ENCODE peak calls at places on chromosomes 11 and 22, in five cellular contexts. V is GM12878, D is SK-N-SH, N is HepG2, G is K562. W is an unnamed sample.
A peak's percentile ranks its signal among the peaks of the same experiment; 100 is the strongest.

GRCh38 chr11:64230209-64230984 is at the start of gene DNAJC4:
- DNase-seq in D (peak; percentile 93), N (peak; percentile 96), G (peak; percentile 76), V (peak; percentile 62), W (peak; percentile 93)

GRCh38 chr11:120606116-120607010 is 94.8 kb downstream of the GRIK4 start:
- DNase-seq in D (no peak), G (no peak), N (no peak), V (no peak), W (no peak)

GRCh38 chr11:130124096-130124495 is 35.5 kb upstream of the ST14 start:
- DNase-seq in N (peak; percentile 97), G (no peak), D (no peak), V (no peak), W (peak; percentile 98)

GRCh38 chr22:23233084-23233501 is 52.8 kb downstream of the BCR start:
- DNase-seq in N (no peak), G (peak; percentile 64), D (peak; percentile 57), V (no peak), W (no peak)

GRCh38 chr11:1772270-1773130 is 8.8 kb upstream of the CTSD start:
- DNase-seq in G (peak; percentile 97), D (no peak), N (no peak), V (no peak), W (peak; percentile 98)

GRCh38 chr22:31754813-31755212 is 994 bp downstream of the DEPDC5 start:
- DNase-seq in N (peak; percentile 38), G (no peak), D (no peak), V (no peak), W (no peak)

GRCh38 chr11:113082501-113082900 is 121.3 kb downstream of the NCAM1 start:
- DNase-seq in G (no peak), V (no peak), D (no peak), N (no peak), W (no peak)

GRCh38 chr11:103927535-103927934 is 108.9 kb upstream of the DDI1 start:
- DNase-seq in N (no peak), D (peak; percentile 11), V (no peak), G (no peak), W (no peak)

GRCh38 chr22:23286296-23286695 is 106.0 kb downstream of the BCR start:
- DNase-seq in N (no peak), V (no peak), D (no peak), G (peak; percentile 73), W (no peak)

GRCh38 chr11:113316251-113316650 is 1.9 kb downstream of the TTC12 start:
- DNase-seq in D (no peak), V (no peak), N (no peak), G (no peak), W (no peak)

GRCh38 chr11:122197055-122197987 is 81.3 kb upstream of the BLID start:
- DNase-seq in G (no peak), V (no peak), N (peak; percentile 57), D (no peak), W (no peak)

GRCh38 chr11:106409201-106409600 is 331.7 kb downstream of the AASDHPPT start:
- DNase-seq in G (no peak), D (no peak), N (no peak), V (no peak), W (no peak)

GRCh38 chr22:36610056-36610455 is 81.1 kb upstream of the EIF3D start:
- DNase-seq in G (no peak), N (no peak), D (no peak), V (no peak), W (no peak)

GRCh38 chr11:125441648-125442410 is 54.2 kb downstream of the FEZ1 start:
- DNase-seq in N (no peak), G (no peak), D (no peak), V (no peak), W (no peak)

GRCh38 chr11:76962583-76963416 is 71.4 kb upstream of the B3GNT6 start:
- DNase-seq in D (no peak), G (no peak), N (peak; percentile 95), V (peak; percentile 11), W (no peak)

GRCh38 chr11:90704510-90704909 is 481.7 kb upstream of the CHORDC1 start:
- DNase-seq in V (no peak), D (no peak), G (no peak), N (no peak), W (no peak)

GRCh38 chr22:49230194-49230577 is 597.5 kb downstream of the BRD1 start:
- DNase-seq in D (no peak), V (no peak), G (peak; percentile 12), N (no peak), W (no peak)

GRCh38 chr11:118167253-118167652 is 9.2 kb downstream of the SCN2B start:
- DNase-seq in G (no peak), N (no peak), V (no peak), D (no peak), W (no peak)

GRCh38 chr11:133927690-133928627 is 28.8 kb downstream of the IGSF9B start:
- DNase-seq in N (peak; percentile 36), D (peak; percentile 94), G (peak; percentile 75), V (no peak), W (peak; percentile 52)

GRCh38 chr11:120258661-120259060 is 18.7 kb downstream of the POU2F3 start:
- DNase-seq in N (no peak), D (no peak), V (no peak), G (no peak), W (no peak)

GRCh38 chr11:9219115-9219514 is 46.0 kb downstream of the DENND5A start:
- DNase-seq in N (no peak), G (no peak), V (no peak), D (no peak), W (no peak)

GRCh38 chr11:110173775-110174644 is 80.8 kb downstream of the ZC3H12C start:
- DNase-seq in N (peak; percentile 67), G (peak; percentile 72), V (peak; percentile 23), D (peak; percentile 32), W (peak; percentile 45)

GRCh38 chr11:43327987-43328386 is 16.2 kb downstream of the API5 start:
- DNase-seq in G (peak; percentile 44), N (peak; percentile 27), D (no peak), V (no peak), W (no peak)

GRCh38 chr11:117871784-117872183 is 4.7 kb downstream of the FXYD6 start:
- DNase-seq in N (no peak), V (no peak), D (no peak), G (no peak), W (no peak)

GRCh38 chr22:44909241-44909640 is 100.6 kb downstream of the PHF21B start:
- DNase-seq in N (no peak), D (no peak), G (no peak), V (no peak), W (no peak)

GRCh38 chr22:19128009-19128401 is 3.1 kb upstream of the TSSK2 start:
- DNase-seq in N (no peak), G (no peak), V (no peak), D (no peak), W (no peak)

GRCh38 chr22:19130959-19131684 is at the start of gene TSSK2:
- DNase-seq in V (no peak), N (no peak), G (no peak), D (no peak), W (no peak)

GRCh38 chr22:19128946-19129727 is 2.0 kb upstream of the TSSK2 start:
- DNase-seq in D (no peak), V (no peak), N (no peak), G (no peak), W (no peak)

GRCh38 chr22:19131685-19132015 is 542 bp downstream of the TSSK2 start:
- DNase-seq in N (no peak), G (no peak), D (no peak), V (no peak), W (no peak)

GRCh38 chr22:19129871-19130270 is 1.2 kb upstream of the TSSK2 start:
- DNase-seq in G (no peak), D (no peak), N (no peak), V (no peak), W (no peak)
- TF ChIP-seq REST in G (no peak), D (no peak), N (no peak), V (no peak), W (no peak)

GRCh38 chr11:12110714-12111481 is 508 bp downstream of the MICAL2 start:
- DNase-seq in N (no peak), D (peak; percentile 50), V (no peak), G (no peak), W (peak; percentile 23)
- TF ChIP-seq POLR2AphosphoS5 in N (no peak), D (peak; percentile 10), V (no peak), G (no peak), W (no peak)

GRCh38 chr11:62627718-62628117 is 5.9 kb upstream of the B3GAT3 start:
- DNase-seq in N (no peak), D (no peak), V (no peak), G (no peak), W (no peak)

GRCh38 chr11:62621567-62622470 is at the start of gene B3GAT3:
- DNase-seq in V (peak; percentile 98), G (peak; percentile 97), D (peak; percentile 99), N (peak; percentile 95), W (peak; percentile 97)

GRCh38 chr11:62621027-62621566 is 689 bp downstream of the B3GAT3 start:
- DNase-seq in G (no peak), D (no peak), V (no peak), N (no peak), W (no peak)

GRCh38 chr11:62622476-62622875 is 690 bp upstream of the B3GAT3 start:
- DNase-seq in G (no peak), D (no peak), N (no peak), V (no peak), W (no peak)
- TF ChIP-seq GABPA in G (no peak), D (no peak), N (no peak), V (no peak), W (no peak)

DNA sequence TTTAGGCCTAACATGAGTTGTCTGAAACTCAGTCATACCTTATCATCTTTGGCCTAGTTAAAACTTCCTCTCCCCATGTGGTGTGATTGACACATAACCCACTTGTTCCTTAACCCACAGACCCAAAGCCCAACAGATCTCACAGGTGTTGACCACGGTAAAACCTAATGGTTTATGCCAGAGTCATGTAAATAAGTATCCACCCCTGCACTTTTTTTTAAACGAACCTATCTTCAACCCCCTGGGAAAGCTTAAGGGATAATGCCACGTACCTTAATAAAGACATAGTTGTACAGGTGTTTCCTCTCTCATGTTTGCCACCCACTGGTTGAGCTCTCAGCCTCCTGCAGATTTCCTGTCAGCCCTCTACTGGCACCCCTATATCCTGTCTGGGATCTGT is 709.3 kb upstream of the CCDC179 start:
- DNase-seq in N (no peak), G (no peak), V (peak; percentile 33), D (no peak), W (no peak)
- TF ChIP-seq REST in N (no peak), G (no peak), V (no peak), D (no peak), W (no peak)

DNA sequence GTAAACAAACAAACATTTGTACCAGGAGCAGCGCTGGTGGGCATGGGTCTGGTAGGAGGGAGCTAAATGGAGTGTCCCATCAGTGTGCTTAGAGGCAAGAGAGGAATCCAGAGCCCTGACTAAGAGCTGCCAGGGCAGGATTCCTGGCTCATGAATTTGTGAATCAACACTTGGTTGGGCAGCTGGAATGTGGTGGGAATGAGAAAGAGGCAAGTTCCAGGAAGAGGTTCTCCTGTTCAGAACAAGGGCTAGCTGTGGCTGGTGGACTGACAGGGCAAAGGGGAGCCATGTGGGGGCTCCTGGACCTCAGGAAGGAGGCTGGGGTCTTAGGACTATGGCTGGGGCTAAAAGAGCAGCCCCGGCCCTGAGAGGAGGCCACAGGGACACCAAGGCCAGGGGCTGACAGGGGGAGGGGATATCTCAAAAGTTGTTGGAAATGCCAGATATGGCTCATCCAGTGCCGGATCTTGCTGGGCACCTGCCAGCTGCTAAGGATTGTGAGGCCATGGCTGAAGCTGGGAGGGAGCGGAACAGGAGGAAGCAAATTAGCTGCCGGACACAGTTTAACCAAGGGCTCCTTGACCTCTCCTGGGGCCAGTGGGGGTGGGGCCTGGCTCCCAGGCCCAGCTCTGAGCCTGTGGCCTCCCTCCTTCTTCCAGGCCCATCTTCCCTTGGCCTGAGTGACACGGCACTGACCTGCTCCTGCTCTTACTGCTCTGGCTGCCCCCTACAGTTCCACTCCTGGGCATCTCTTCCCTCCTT is 14.6 kb upstream of the P2RY6 start:
- DNase-seq in N (peak; percentile 39), D (no peak), V (no peak), G (no peak), W (no peak)
- TF ChIP-seq POLR2AphosphoS5 in N (no peak), D (peak; percentile 41), V (no peak), G (no peak), W (no peak)